ENCODE peak calls at places on chromosome 12, in eight cellular contexts. One of them, this sample, is unnamed.

GRCh38 chr12:129540954-129541353 is 362.9 kb downstream of the TMEM132D start:
- DNase-seq in heart right ventricle: no peak
- DNase-seq in fibroblast of lung: no peak
- DNase-seq in AG09309: no peak
- DNase-seq in fibroblast of pulmonary artery: no peak
- DNase-seq in AG04449: no peak
- DNase-seq in choroid plexus epithelial cell: no peak
- DNase-seq in A549: no peak
- DNase-seq in this sample: no peak

GRCh38 chr12:119624971-119625370 is 31.4 kb downstream of the TMEM233 start:
- DNase-seq in AG04449: no peak
- DNase-seq in fibroblast of lung: peak
- DNase-seq in AG09309: no peak
- DNase-seq in choroid plexus epithelial cell: no peak
- DNase-seq in A549: no peak
- DNase-seq in heart right ventricle: no peak
- DNase-seq in fibroblast of pulmonary artery: peak
- DNase-seq in this sample: no peak

GRCh38 chr12:48583728-48584127 is 13.9 kb upstream of the LALBA start:
- DNase-seq in AG04449: no peak
- DNase-seq in fibroblast of pulmonary artery: no peak
- DNase-seq in heart right ventricle: no peak
- DNase-seq in A549: no peak
- DNase-seq in choroid plexus epithelial cell: no peak
- DNase-seq in fibroblast of lung: no peak
- DNase-seq in AG09309: no peak
- DNase-seq in this sample: no peak

GRCh38 chr12:120093592-120094355 is 22.8 kb downstream of the RAB35 start:
- DNase-seq in A549: no peak
- DNase-seq in AG04449: no peak
- DNase-seq in AG09309: no peak
- DNase-seq in fibroblast of lung: no peak
- DNase-seq in fibroblast of pulmonary artery: no peak
- DNase-seq in heart right ventricle: no peak
- DNase-seq in choroid plexus epithelial cell: peak
- DNase-seq in this sample: no peak

GRCh38 chr12:80707830-80708534 is 548 bp downstream of the MYF6 start:
- DNase-seq in choroid plexus epithelial cell: no peak
- DNase-seq in heart right ventricle: no peak
- DNase-seq in fibroblast of pulmonary artery: no peak
- DNase-seq in A549: no peak
- DNase-seq in AG04449: no peak
- DNase-seq in fibroblast of lung: no peak
- DNase-seq in AG09309: no peak
- DNase-seq in this sample: no peak

GRCh38 chr12:116236148-116236731 is 41.3 kb downstream of the MED13L start:
- DNase-seq in choroid plexus epithelial cell: peak
- DNase-seq in AG04449: no peak
- DNase-seq in A549: peak
- DNase-seq in AG09309: peak
- DNase-seq in fibroblast of pulmonary artery: peak
- DNase-seq in fibroblast of lung: peak
- DNase-seq in heart right ventricle: no peak
- DNase-seq in this sample: peak

GRCh38 chr12:112887542-112887941 is 19.2 kb upstream of the OAS1 start:
- DNase-seq in fibroblast of pulmonary artery: no peak
- DNase-seq in AG09309: no peak
- DNase-seq in fibroblast of lung: no peak
- DNase-seq in A549: no peak
- DNase-seq in heart right ventricle: no peak
- DNase-seq in choroid plexus epithelial cell: no peak
- DNase-seq in AG04449: no peak
- DNase-seq in this sample: no peak

GRCh38 chr12:11693626-11694025 is 44.2 kb downstream of the ETV6 start:
- DNase-seq in heart right ventricle: no peak
- DNase-seq in A549: no peak
- DNase-seq in fibroblast of lung: no peak
- DNase-seq in fibroblast of pulmonary artery: no peak
- DNase-seq in AG04449: no peak
- DNase-seq in AG09309: no peak
- DNase-seq in choroid plexus epithelial cell: no peak
- DNase-seq in this sample: no peak

GRCh38 chr12:52022841-52023181 is 16.1 kb downstream of the TAMALIN start:
- DNase-seq in AG09309: no peak
- DNase-seq in fibroblast of lung: no peak
- DNase-seq in choroid plexus epithelial cell: no peak
- DNase-seq in heart right ventricle: no peak
- DNase-seq in fibroblast of pulmonary artery: no peak
- DNase-seq in AG04449: no peak
- DNase-seq in A549: peak
- DNase-seq in this sample: no peak

GRCh38 chr12:9626291-9626690 is 18.6 kb upstream of the KLRB1 start:
- DNase-seq in fibroblast of lung: peak
- DNase-seq in AG04449: no peak
- DNase-seq in AG09309: no peak
- DNase-seq in fibroblast of pulmonary artery: no peak
- DNase-seq in heart right ventricle: no peak
- DNase-seq in A549: no peak
- DNase-seq in choroid plexus epithelial cell: no peak
- DNase-seq in this sample: no peak

GRCh38 chr12:52023182-52023975 is 16.6 kb downstream of the TAMALIN start:
- DNase-seq in choroid plexus epithelial cell: peak
- DNase-seq in A549: peak
- DNase-seq in AG04449: no peak
- DNase-seq in AG09309: no peak
- DNase-seq in fibroblast of lung: peak
- DNase-seq in heart right ventricle: peak
- DNase-seq in fibroblast of pulmonary artery: peak
- DNase-seq in this sample: no peak

GRCh38 chr12:95986635-95987535 is 9.3 kb downstream of the HAL start:
- DNase-seq in heart right ventricle: no peak
- DNase-seq in fibroblast of lung: no peak
- DNase-seq in AG04449: no peak
- DNase-seq in A549: no peak
- DNase-seq in choroid plexus epithelial cell: no peak
- DNase-seq in fibroblast of pulmonary artery: no peak
- DNase-seq in AG09309: no peak
- DNase-seq in this sample: no peak

GRCh38 chr12:98154850-98155249 is 360.5 kb upstream of the TMPO start:
- DNase-seq in AG04449: no peak
- DNase-seq in A549: no peak
- DNase-seq in choroid plexus epithelial cell: peak
- DNase-seq in heart right ventricle: no peak
- DNase-seq in AG09309: no peak
- DNase-seq in fibroblast of pulmonary artery: peak
- DNase-seq in fibroblast of lung: peak
- DNase-seq in this sample: no peak

GRCh38 chr12:4417471-4417870 is 28.1 kb downstream of the FGF6 start:
- DNase-seq in heart right ventricle: no peak
- DNase-seq in fibroblast of lung: no peak
- DNase-seq in A549: no peak
- DNase-seq in choroid plexus epithelial cell: peak
- DNase-seq in AG09309: no peak
- DNase-seq in AG04449: no peak
- DNase-seq in fibroblast of pulmonary artery: no peak
- DNase-seq in this sample: no peak

GRCh38 chr12:101857043-101857558 is 20.3 kb upstream of the DRAM1 start:
- DNase-seq in AG04449: peak
- DNase-seq in fibroblast of pulmonary artery: peak
- DNase-seq in A549: no peak
- DNase-seq in heart right ventricle: no peak
- DNase-seq in AG09309: peak
- DNase-seq in fibroblast of lung: peak
- DNase-seq in choroid plexus epithelial cell: peak
- DNase-seq in this sample: no peak

GRCh38 chr12:68067762-68068376 is 78.6 kb downstream of the IFNG-AS1 start:
- DNase-seq in choroid plexus epithelial cell: peak
- DNase-seq in AG04449: no peak
- DNase-seq in heart right ventricle: no peak
- DNase-seq in AG09309: no peak
- DNase-seq in fibroblast of pulmonary artery: peak
- DNase-seq in A549: peak
- DNase-seq in fibroblast of lung: no peak
- DNase-seq in this sample: no peak
- TF ChIP-seq CTCF in choroid plexus epithelial cell: peak
- TF ChIP-seq CTCF in AG04449: no peak
- TF ChIP-seq CTCF in heart right ventricle: no peak
- TF ChIP-seq CTCF in AG09309: peak
- TF ChIP-seq CTCF in fibroblast of pulmonary artery: peak
- TF ChIP-seq CTCF in A549: no peak
- TF ChIP-seq CTCF in fibroblast of lung: peak
- TF ChIP-seq CTCF in this sample: peak

GRCh38 chr12:131438874-131439273 is 272.0 kb upstream of the SFSWAP start:
- DNase-seq in A549: no peak
- DNase-seq in heart right ventricle: no peak
- DNase-seq in AG09309: no peak
- DNase-seq in fibroblast of lung: no peak
- DNase-seq in AG04449: no peak
- DNase-seq in fibroblast of pulmonary artery: no peak
- DNase-seq in choroid plexus epithelial cell: no peak
- DNase-seq in this sample: no peak

GRCh38 chr12:131434208-131435125 is 276.4 kb upstream of the SFSWAP start:
- DNase-seq in AG04449: no peak
- DNase-seq in AG09309: no peak
- DNase-seq in heart right ventricle: no peak
- DNase-seq in A549: no peak
- DNase-seq in fibroblast of pulmonary artery: no peak
- DNase-seq in fibroblast of lung: no peak
- DNase-seq in choroid plexus epithelial cell: no peak
- DNase-seq in this sample: no peak

GRCh38 chr12:131441638-131442336 is 269.1 kb upstream of the SFSWAP start:
- DNase-seq in choroid plexus epithelial cell: no peak
- DNase-seq in A549: no peak
- DNase-seq in heart right ventricle: no peak
- DNase-seq in AG09309: no peak
- DNase-seq in AG04449: no peak
- DNase-seq in fibroblast of lung: no peak
- DNase-seq in fibroblast of pulmonary artery: no peak
- DNase-seq in this sample: no peak

GRCh38 chr12:131436922-131437705 is 273.8 kb upstream of the SFSWAP start:
- DNase-seq in A549: no peak
- DNase-seq in choroid plexus epithelial cell: no peak
- DNase-seq in fibroblast of pulmonary artery: no peak
- DNase-seq in heart right ventricle: no peak
- DNase-seq in AG09309: no peak
- DNase-seq in AG04449: no peak
- DNase-seq in fibroblast of lung: no peak
- DNase-seq in this sample: no peak

DNA sequence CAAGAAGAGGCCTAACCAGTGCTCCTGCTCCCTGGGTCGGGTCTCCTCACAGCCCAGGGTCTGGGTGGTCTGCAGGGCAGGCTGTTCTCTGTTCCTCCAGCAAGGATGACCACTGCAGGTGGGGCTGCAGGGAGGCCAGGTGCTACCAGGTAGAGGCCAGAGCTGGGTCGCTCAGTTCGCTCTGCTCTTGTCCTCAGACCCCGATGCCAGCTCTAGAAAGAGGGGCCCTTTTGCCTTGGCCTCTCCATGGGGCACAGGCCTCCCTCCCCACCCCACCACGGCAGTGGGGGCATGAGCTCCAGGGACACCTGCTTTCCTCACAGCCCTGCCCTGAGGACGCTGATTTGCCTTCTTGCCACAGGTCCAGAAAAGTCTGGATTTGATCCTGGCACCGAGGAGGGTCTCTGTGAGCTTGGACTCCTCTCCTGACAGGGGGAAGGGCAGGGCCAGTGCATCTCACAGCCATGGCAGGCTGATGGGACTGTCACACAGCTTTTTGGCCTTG is 273.1 kb upstream of the SFSWAP start:
- DNase-seq in fibroblast of pulmonary artery: no peak
- DNase-seq in fibroblast of lung: no peak
- DNase-seq in choroid plexus epithelial cell: no peak
- DNase-seq in AG04449: no peak
- DNase-seq in A549: no peak
- DNase-seq in heart right ventricle: no peak
- DNase-seq in AG09309: no peak
- DNase-seq in this sample: no peak
- H3K4me3 ChIP-seq in fibroblast of pulmonary artery: no peak
- H3K4me3 ChIP-seq in fibroblast of lung: no peak
- H3K4me3 ChIP-seq in choroid plexus epithelial cell: no peak
- H3K4me3 ChIP-seq in AG04449: no peak
- H3K4me3 ChIP-seq in A549: no peak
- H3K4me3 ChIP-seq in heart right ventricle: no peak
- H3K4me3 ChIP-seq in AG09309: no peak
- H3K4me3 ChIP-seq in this sample: no peak

DNA sequence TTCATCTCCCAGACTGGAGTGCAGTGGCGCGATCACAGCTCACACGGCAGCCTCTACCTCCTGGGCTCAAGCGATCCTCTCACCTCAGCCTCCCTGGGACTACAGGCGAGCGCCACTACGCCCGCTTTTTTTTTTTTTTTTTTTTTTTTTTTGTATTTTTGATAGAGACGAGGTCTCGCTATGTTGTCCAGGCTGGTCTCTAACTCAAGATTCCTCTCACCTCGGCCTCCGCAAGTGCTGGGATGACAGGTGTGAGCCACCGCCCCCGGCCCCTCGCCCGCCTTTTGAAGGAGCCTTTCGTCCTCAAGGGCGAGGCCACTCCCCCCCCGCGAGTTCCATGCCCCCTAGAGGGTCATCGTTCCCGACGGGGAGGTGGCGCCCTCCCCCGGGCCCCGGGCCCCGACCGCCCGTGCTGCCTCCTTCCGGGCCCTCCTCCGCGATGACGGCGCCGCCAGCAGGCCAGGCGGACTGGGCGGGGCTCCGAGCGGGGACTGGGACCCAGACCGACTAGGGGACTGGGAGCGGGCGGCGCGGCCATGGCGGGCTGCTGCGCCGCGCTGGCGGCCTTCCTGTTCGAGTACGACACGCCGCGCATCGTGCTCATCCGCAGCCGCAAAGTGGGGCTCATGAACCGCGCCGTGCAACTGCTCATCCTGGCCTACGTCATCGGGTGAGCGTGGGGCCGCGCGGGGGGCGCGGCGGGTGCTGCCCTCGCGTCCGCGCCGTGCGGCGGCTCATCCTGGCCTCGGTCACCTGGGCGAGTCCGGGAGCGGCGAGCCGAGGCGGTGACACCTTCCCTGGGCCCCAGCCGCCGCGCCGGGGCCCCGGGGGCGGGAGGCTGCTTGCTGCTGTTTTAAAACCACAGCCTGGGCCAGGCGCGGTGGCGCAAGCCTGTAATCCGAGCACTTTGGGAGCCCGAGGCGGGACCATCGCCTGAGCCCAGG is at the start of gene P2RX4:
- DNase-seq in AG04449: no peak
- DNase-seq in heart right ventricle: peak
- DNase-seq in fibroblast of lung: peak
- DNase-seq in fibroblast of pulmonary artery: peak
- DNase-seq in AG09309: peak
- DNase-seq in A549: peak
- DNase-seq in choroid plexus epithelial cell: peak
- DNase-seq in this sample: peak
- TF ChIP-seq CTCF in AG04449: peak
- TF ChIP-seq CTCF in heart right ventricle: no peak
- TF ChIP-seq CTCF in fibroblast of lung: no peak
- TF ChIP-seq CTCF in fibroblast of pulmonary artery: no peak
- TF ChIP-seq CTCF in AG09309: no peak
- TF ChIP-seq CTCF in A549: peak
- TF ChIP-seq CTCF in choroid plexus epithelial cell: no peak
- TF ChIP-seq CTCF in this sample: peak

DNA sequence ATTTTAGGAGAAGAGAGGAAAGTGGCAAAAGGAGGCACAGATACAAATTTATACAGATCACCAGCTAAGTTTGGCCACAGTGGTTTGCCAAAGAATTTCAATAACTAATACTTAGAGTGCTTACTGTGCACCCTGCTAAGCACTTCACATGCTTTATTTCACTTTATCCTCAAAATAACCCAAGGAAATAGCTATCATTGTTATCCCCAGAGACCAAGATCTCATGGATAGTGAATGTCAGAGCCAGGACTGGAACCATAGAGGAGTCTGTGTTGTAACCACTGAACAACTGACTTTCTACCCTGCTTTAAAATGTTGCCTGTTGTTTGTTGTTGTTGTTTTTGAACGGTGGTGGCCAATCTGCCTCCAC is 1.3 kb upstream of the TCP11L2 start:
- DNase-seq in heart right ventricle: no peak
- DNase-seq in fibroblast of lung: peak
- DNase-seq in fibroblast of pulmonary artery: no peak
- DNase-seq in AG09309: peak
- DNase-seq in choroid plexus epithelial cell: peak
- DNase-seq in AG04449: peak
- DNase-seq in A549: no peak
- DNase-seq in this sample: no peak
- H3K4me3 ChIP-seq in heart right ventricle: no peak
- H3K4me3 ChIP-seq in fibroblast of lung: no peak
- H3K4me3 ChIP-seq in fibroblast of pulmonary artery: no peak
- H3K4me3 ChIP-seq in AG09309: no peak
- H3K4me3 ChIP-seq in choroid plexus epithelial cell: no peak
- H3K4me3 ChIP-seq in AG04449: no peak
- H3K4me3 ChIP-seq in A549: peak
- H3K4me3 ChIP-seq in this sample: no peak

This sample was measured in LNCaP clone FGC.